ENCODE peak calls at places on chromosomes 4 and X, in seven cellular contexts. P, W, J, Z, M, Q and C are unnamed samples.

GRCh38 chrX:38375888-38376287 is 23.5 kb downstream of the OTC start:
- DNase-seq in P (peak), W (peak), J (no peak), Z (no peak), M (no peak), Q (no peak), C (no peak)

GRCh38 chr4:32775049-32775448 is 2054.9 kb downstream of the PCDH7 start:
- DNase-seq in P (peak), W (peak), J (no peak), Z (peak), M (no peak), Q (no peak), C (peak)

GRCh38 chr4:176778491-176778890 is 14.2 kb downstream of the VEGFC start:
- DNase-seq in P (peak), W (no peak), J (peak), Z (no peak), M (no peak), Q (no peak), C (no peak)

GRCh38 chrX:116277391-116277790 is 106.8 kb downstream of the AGTR2 start:
- DNase-seq in P (no peak), W (no peak), J (no peak), Z (no peak), M (no peak), Q (no peak), C (no peak)

GRCh38 chr4:10096201-10096975 is 20.2 kb downstream of the WDR1 start:
- DNase-seq in P (peak), W (no peak), J (peak), Z (no peak), M (peak), Q (no peak), C (no peak)

GRCh38 chr4:22389240-22389871 is 126.5 kb downstream of the ADGRA3 start:
- DNase-seq in P (peak), W (peak), J (peak), Z (peak), M (peak), Q (peak), C (peak)

GRCh38 chr4:19684079-19684478 is 567.6 kb upstream of the SLIT2 start:
- DNase-seq in P (no peak), W (no peak), J (no peak), Z (no peak), M (no peak), Q (no peak), C (no peak)

GRCh38 chr4:170091069-170091696 is 1.4 kb upstream of the AADAT start:
- DNase-seq in P (no peak), W (peak), J (no peak), Z (peak), M (no peak), Q (no peak), C (no peak)

GRCh38 chr4:119835511-119835910 is 206.9 kb upstream of the PDE5A start:
- DNase-seq in P (peak), W (no peak), J (peak), Z (no peak), M (no peak), Q (no peak), C (no peak)

GRCh38 chrX:97401154-97401553 is 517.4 kb downstream of the RPA4 start:
- DNase-seq in P (no peak), W (no peak), J (no peak), Z (no peak), M (no peak), Q (no peak), C (no peak)

GRCh38 chr4:1871471-1872021 is 353 bp downstream of the NSD2 start:
- DNase-seq in P (no peak), W (peak), J (no peak), Z (peak), M (no peak), Q (no peak), C (peak)

DNA sequence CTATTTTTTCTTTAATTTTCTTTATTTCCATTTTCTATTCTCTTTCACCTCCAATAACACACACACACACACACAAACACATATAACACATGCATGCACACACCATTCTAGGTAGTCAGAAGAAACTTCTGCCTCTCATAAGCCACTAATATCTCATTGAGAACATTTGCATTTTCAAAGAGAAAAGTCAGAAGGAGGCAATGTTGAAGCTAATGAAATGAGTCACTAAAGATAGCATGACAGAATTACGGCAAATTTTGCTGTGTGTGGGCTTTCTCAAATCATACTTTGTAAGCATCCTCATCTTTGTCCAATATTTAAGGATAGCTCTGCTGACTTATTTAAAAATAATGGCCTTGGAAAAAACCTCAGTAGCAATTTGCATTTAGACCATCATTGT is 291.3 kb downstream of the GUCY2F start:
- DNase-seq in P (no peak), W (no peak), J (no peak), Z (no peak), M (no peak), Q (no peak), C (no peak)
- H2BK120ac ChIP-seq in P (no peak), W (no peak), J (no peak), Z (no peak), M (no peak), Q (no peak), C (no peak)

GRCh38 chr4:48629458-48629857 is 139.4 kb downstream of the ZAR1 start:
- DNase-seq in P (no peak), W (no peak), J (no peak), Z (no peak), M (no peak), Q (no peak), C (no peak)
- H2BK5ac ChIP-seq in P (no peak), W (no peak), J (no peak), Z (no peak), M (no peak), Q (no peak), C (no peak)

DNA sequence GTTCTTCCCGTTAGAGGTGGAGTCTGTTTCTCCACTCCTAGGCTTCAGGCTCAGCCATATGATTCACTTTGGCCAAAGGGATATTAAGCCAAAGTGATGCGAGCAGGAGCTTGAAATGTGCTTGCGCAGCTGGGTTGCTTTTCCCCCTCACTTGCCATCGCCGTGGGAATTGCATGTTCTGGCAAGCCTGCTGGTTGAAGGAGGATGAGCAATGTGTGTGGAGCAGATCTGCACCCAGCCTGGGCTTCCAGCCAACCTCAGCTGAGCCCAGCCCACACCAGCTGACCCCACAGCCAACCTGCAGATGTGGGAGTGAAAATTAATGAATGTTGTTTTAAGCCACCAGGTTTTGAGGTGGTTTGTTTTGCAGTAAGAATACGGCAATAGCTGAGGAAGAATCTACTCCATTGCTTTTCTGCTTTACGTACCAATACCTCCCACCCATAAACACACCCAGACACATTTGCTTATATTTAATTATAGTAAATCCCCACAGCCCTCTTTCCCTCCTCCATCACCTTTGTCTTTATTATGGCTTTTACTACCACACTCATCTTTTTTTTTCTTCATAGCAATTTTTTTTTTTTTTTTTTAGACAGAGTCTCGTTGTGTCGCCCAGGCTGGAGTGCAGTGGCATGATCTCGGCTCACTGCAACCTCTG is 132.8 kb upstream of the FUNDC1 start:
- DNase-seq in P (peak), W (no peak), J (peak), Z (peak), M (no peak), Q (no peak), C (no peak)
- H2BK120ac ChIP-seq in P (no peak), W (no peak), J (peak), Z (no peak), M (no peak), Q (no peak), C (no peak)

GRCh38 chrX:44068043-44068442 is 94.9 kb upstream of the NDP start:
- DNase-seq in P (no peak), W (no peak), J (no peak), Z (no peak), M (no peak), Q (no peak), C (no peak)

GRCh38 chrX:44061940-44062339 is 88.8 kb upstream of the NDP start:
- DNase-seq in P (peak), W (no peak), J (no peak), Z (no peak), M (no peak), Q (no peak), C (no peak)

GRCh38 chrX:44062842-44063241 is 89.7 kb upstream of the NDP start:
- DNase-seq in P (no peak), W (no peak), J (no peak), Z (no peak), M (no peak), Q (no peak), C (no peak)

GRCh38 chrX:44060221-44060620 is 87.0 kb upstream of the NDP start:
- DNase-seq in P (no peak), W (no peak), J (no peak), Z (no peak), M (no peak), Q (no peak), C (no peak)

DNA sequence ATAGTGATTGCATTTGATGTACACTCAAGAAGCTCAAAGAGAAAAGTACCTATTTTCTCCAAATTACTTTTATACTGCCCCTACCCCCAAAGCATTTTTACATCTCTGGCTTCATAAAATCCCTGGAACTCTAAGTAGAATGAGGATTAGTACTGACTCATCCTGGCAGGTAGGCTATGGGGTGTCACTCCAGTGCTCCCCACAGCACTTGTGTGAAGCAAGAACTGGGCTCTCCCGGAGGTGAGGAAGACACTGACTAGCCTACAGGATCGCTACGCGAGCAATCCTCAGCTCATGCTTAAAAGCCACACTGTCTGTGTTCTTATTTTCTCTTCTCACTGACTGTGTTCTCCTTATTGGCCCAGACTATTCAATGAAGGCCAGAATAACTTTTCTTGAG is 90.4 kb upstream of the NDP start:
- DNase-seq in P (no peak), W (no peak), J (no peak), Z (no peak), M (no peak), Q (no peak), C (no peak)
- H2BK5ac ChIP-seq in P (no peak), W (no peak), J (no peak), Z (no peak), M (peak), Q (no peak), C (no peak)